ENCODE peak calls at places on chromosomes 16 and 17, in six cellular contexts. O is A549, J is upper lobe of left lung, Q is GM12878, K is K562, V is HepG2. A is an unnamed sample. For H3K4me1, the result is how much of the 10 kb centered on the place peaks cover.

GRCh38 chr16:69611103-69611640 is 45.4 kb downstream of the NFAT5 start:
- ATAC-seq in O (no peak), J (no peak), Q (no peak), K (no peak), V (no peak), A (no peak)

GRCh38 chr16:85750021-85750826 is 672 bp downstream of the C16orf74 start:
- ATAC-seq in O (peak), J (peak), Q (peak), K (no peak), V (no peak), A (peak)

GRCh38 chr17:9645858-9646555 is 690 bp downstream of the USP43 start:
- ATAC-seq in O (peak), J (peak), Q (no peak), K (peak), V (peak), A (no peak)

GRCh38 chr16:87068751-87069150 is 248.4 kb downstream of the C16orf95 start:
- ATAC-seq in O (no peak), J (no peak), Q (no peak), K (no peak), V (no peak), A (no peak)

GRCh38 chr16:29307598-29308507 is 98.7 kb downstream of the NPIPB11 start:
- ATAC-seq in O (no peak), J (no peak), Q (no peak), K (no peak), V (peak), A (no peak)

GRCh38 chr16:77975942-77976341 is 46.4 kb upstream of the CLEC3A start:
- ATAC-seq in O (no peak), J (no peak), Q (no peak), K (no peak), V (peak), A (no peak)

GRCh38 chr16:19127205-19127604 is 13.4 kb downstream of the ITPRIPL2 start:
- ATAC-seq in O (no peak), J (no peak), Q (peak), K (no peak), V (no peak), A (no peak)

GRCh38 chr16:72073831-72074230 is 10.8 kb downstream of the HPR start:
- ATAC-seq in O (no peak), J (peak), Q (no peak), K (no peak), V (no peak), A (peak)

GRCh38 chr17:47288531-47289116 is 35.0 kb downstream of the ITGB3 start:
- ATAC-seq in O (no peak), J (no peak), Q (no peak), K (peak), V (no peak), A (no peak)

GRCh38 chr16:25013751-25014499 is 1.2 kb downstream of the ARHGAP17 start:
- ATAC-seq in O (no peak), J (no peak), Q (peak), K (no peak), V (peak), A (no peak)

GRCh38 chr16:87414251-87414680 is 22.1 kb downstream of the MAP1LC3B start:
- ATAC-seq in O (peak), J (no peak), Q (peak), K (no peak), V (no peak), A (no peak)

GRCh38 chr17:55198690-55199370 is 65.9 kb upstream of the HLF start:
- ATAC-seq in O (no peak), J (no peak), Q (no peak), K (no peak), V (no peak), A (no peak)

GRCh38 chr17:16568541-16569357 is at the start of gene ZNF287:
- ATAC-seq in O (peak), J (peak), Q (peak), K (peak), V (no peak), A (peak)

GRCh38 chr17:64156670-64157069 is 26.7 kb upstream of the ERN1 start:
- ATAC-seq in O (no peak), J (no peak), Q (no peak), K (no peak), V (peak), A (no peak)

GRCh38 chr16:73125860-73126259 is 77.9 kb upstream of the ZFHX3 start:
- ATAC-seq in O (peak), J (peak), Q (no peak), K (no peak), V (no peak), A (peak)

DNA sequence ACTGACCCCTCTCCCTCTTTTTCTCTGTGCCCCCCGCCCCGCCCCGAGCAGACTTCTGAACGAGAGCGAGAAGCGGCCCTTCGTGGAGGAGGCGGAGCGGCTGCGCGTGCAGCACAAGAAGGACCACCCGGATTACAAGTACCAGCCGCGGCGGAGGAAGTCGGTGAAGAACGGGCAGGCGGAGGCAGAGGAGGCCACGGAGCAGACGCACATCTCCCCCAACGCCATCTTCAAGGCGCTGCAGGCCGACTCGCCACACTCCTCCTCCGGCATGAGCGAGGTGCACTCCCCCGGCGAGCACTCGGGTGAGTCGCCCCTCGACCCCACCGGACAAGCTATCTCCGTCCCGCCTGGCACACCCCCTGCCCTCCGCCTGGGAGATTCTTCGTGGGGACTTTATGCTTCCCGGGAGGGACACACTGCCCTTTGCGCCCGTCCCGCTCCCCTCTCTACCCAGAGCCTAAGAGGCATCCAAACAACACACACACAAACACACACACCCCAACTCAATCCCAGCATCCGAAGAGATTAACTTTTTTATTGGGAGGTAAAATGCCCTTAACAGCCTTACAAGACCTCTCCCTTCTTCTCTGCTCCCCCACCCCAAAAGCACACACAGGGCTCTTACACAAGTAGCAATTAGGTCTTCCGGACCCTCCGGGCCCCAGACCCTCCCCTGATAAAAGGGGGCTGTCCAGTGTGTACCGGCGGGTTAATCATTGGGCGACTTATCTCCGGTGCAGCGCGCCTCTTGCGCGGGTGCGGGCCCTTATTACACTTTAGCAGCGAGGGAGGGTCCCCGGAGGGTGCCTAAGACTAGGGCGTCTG is 2.1 kb downstream of the SOX9 start:
- ATAC-seq in O (no peak), J (no peak), Q (peak), K (no peak), V (peak), A (no peak)
- H3K27ac ChIP-seq in O (no peak), J (no peak), Q (no peak), K (no peak), V (peak), A (no peak)

GRCh38 chr17:74746922-74747321 is 1.5 kb upstream of the NHERF1 start:
- ATAC-seq in O (no peak), J (no peak), Q (no peak), K (peak), V (no peak), A (no peak)
- H3K4me1 ChIP-seq in O (under half), J (half or more), Q (under half), K (under half), V (half or more), A (half or more)

GRCh38 chr17:5182597-5183409 is 8.9 kb downstream of the ZNF594 start:
- ATAC-seq in O (no peak), J (no peak), Q (no peak), K (no peak), V (no peak), A (no peak)

GRCh38 chr17:5184284-5184683 is 7.4 kb downstream of the ZNF594 start:
- ATAC-seq in O (no peak), J (no peak), Q (no peak), K (no peak), V (no peak), A (no peak)

GRCh38 chr17:5183410-5183793 is 8.3 kb downstream of the ZNF594 start:
- ATAC-seq in O (no peak), J (no peak), Q (no peak), K (no peak), V (no peak), A (no peak)

GRCh38 chr17:5179003-5179402 is 12.7 kb downstream of the ZNF594 start:
- ATAC-seq in O (no peak), J (no peak), Q (no peak), K (no peak), V (no peak), A (no peak)

DNA sequence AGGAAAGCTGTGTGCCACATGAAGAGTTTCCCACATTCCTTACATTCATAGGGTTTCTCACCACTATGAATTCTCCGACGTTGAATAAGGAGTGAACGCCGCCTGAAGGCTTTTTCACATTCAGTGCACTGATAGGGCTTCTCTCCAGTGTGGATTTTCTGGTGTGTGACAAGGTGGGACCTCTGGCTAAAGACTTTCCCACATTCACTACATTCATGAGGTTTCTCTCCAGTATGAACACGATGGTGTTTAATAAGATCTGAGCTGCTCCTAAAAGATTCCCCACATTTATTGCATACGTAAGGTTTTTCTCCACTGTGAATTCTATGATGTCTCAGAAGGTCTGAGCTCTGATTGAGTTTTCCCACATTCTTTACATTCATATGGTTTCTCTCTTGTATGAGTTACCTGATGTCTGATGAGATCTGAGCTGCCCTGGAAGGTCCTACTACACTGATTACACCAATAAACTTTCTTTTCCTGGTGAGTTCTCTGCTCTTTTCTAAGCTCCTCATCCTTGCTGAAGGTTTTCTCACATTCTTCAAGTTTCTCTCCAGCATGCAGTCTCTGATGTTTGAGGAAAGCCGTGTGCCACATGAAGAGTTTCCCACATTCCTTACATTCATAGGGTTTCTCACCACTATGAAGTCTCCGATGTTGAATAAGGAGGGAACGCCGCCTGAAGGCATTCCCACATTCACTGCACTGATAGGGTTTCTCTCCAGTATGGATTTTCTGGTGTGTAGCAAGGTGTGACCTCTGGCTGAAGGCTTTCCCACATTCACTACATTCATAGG is 10.0 kb downstream of the ZNF594 start:
- ATAC-seq in O (no peak), J (no peak), Q (no peak), K (no peak), V (no peak), A (no peak)
- TF ChIP-seq EP300 in O (no peak), J (no peak), Q (no peak), K (no peak), V (no peak), A (no peak)

DNA sequence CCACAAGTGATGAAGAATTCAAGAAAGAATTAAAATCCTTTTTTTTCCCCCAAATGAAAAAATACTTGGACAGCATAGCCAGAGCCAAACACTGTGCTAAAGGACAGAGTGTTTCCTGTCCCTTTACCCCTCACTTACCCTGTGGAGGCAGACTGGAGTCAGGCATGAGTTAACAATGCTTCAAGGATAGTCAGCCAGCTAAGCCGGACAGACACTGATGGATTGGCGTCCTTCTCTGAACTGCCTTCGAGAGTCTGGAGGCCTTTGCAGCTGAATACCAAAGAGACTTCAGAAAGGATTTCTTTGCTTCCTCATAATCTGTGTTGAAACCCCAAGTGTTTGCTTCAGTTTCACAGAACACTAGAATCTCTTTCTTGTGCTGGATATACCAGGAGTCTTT is 4.5 kb downstream of the METTL9 start:
- ATAC-seq in O (no peak), J (no peak), Q (no peak), K (peak), V (peak), A (no peak)
- H3K27ac ChIP-seq in O (no peak), J (peak), Q (no peak), K (no peak), V (peak), A (no peak)

GRCh38 chr17:45128989-45129388 is 3.3 kb downstream of the PLCD3 start:
- ATAC-seq in O (no peak), J (no peak), Q (no peak), K (no peak), V (no peak), A (no peak)

GRCh38 chr17:45129940-45130639 is 2.2 kb downstream of the PLCD3 start:
- ATAC-seq in O (peak), J (no peak), Q (no peak), K (no peak), V (peak), A (no peak)

GRCh38 chr17:45130640-45131293 is 1.5 kb downstream of the PLCD3 start:
- ATAC-seq in O (no peak), J (no peak), Q (no peak), K (no peak), V (no peak), A (no peak)

GRCh38 chr17:45128331-45128730 is 4.0 kb downstream of the PLCD3 start:
- ATAC-seq in O (no peak), J (no peak), Q (no peak), K (no peak), V (no peak), A (no peak)

DNA sequence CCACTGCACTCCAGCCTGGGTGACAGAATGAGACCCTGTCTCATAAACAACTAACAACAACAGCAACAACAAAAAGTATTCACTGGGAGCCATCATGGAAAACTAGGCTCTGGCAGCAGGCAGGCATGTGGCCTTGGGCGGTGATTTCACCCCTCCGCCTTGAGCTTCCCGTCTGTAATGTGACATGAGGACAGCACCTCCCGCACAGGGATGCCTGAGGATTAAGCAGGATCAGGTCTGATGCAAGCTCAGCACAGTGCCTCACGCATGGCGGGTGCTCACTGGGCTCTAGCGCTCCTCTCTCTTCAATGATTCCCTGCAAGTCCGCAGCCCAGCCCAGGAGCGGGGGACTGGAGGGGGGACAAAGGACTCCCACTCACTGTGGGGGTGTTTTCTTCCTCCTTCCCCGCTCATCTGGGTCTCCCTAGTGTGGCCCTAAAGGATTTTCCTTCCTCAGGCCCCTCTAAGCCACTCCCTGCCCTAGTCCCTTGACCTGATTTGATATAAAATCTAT is 2.8 kb downstream of the PLCD3 start:
- ATAC-seq in O (no peak), J (no peak), Q (no peak), K (no peak), V (peak), A (no peak)
- H3K4me1 ChIP-seq in O (half or more), J (half or more), Q (under half), K (under half), V (half or more), A (under half)

DNA sequence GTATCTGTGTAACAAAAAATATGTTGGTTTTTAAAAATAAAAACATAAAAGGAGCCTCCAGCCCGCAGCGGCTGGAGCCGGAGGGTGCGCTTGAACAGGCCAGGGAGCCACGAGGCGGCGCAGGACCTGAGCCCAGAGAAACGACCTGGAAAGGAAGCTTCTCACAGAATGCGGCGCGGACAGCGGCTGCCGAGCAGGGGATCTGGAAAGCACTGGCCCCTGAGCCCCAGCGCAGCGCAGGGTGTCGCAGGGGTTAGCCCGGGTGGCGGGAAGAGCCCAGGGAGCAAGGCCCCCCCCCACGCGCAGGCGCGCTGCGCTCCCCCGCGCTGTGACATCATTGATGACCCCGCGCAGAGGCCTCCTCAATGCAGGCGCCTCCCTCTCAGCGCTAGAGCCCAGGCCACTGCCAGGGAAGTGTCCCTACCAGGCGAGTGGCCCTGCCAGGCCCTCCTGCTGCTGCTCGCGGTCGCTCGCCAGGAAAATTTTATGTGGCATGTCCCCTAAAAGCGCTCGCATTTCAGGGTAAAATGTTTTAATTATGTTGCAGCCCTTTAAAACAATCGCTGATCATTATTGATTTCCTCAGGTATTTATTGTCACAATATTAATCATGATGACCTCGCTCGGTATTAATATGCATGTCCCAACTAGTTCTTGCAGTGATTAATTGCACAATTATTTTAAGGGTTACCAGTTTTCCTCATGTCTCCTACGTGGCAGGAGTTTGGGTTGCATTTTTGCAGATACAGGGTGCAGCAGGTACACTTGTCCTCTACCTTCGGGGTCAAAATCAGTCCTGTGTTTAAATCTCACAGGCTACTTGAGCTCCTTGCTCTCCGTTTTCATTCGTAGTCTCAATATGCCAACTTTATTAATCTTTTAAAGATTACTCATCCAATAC is 134.2 kb downstream of the USP22 start:
- ATAC-seq in O (peak), J (peak), Q (peak), K (peak), V (peak), A (peak)
- TF ChIP-seq EP300 in O (no peak), J (no peak), Q (no peak), K (no peak), V (no peak), A (no peak)

DNA sequence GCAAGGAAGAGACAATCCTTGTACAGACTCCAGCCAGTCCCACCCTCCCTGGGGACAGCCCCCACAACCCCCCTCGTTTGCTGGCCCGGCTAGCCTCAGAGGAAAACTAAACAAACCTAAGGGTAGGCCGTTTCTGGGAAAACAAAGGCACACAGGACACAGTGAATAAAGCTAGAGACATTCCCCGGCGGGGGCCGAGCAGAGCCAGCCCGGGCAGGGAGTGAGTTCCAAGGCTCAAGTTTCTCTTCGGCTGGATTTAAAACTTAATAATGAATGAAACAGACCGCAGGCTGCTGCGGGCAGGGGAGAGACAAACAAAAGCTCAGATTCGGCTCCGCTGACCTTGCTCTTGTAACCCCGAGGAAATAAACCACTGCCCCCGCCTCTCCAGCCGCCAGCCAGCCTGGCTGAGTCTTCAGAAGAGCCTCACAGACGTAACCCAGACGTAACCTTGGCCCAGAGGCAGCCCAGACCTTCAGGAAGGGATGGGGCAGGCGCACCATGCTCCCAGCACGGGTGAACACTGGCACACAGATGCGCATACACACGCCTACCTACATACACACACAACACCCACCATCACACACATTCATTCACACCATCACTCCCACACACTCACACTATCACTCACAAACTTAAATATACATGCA is 216.0 kb downstream of the ZNF423 start:
- ATAC-seq in O (no peak), J (peak), Q (no peak), K (no peak), V (peak), A (peak)
- H3K27ac ChIP-seq in O (no peak), J (peak), Q (no peak), K (no peak), V (no peak), A (peak)

GRCh38 chr17:19313746-19314651 is 48.5 kb downstream of the B9D1 start:
- ATAC-seq in O (no peak), J (peak), Q (no peak), K (peak), V (no peak), A (peak)
- H3K4me1 ChIP-seq in O (under half), J (under half), Q (under half), K (under half), V (under half), A (under half)

A was measured in gastroesophageal sphincter.